ENCODE peak calls at places on chromosome 2, in four cellular contexts. One of them, this sample, is unnamed.

GRCh38 chr2:23637011-23637778 is 252.2 kb downstream of the KLHL29 start:
- DNase-seq in GM13976: no peak
- DNase-seq in fibroblast of the conjunctiva: no peak
- DNase-seq in activated T-cell treated with anti-CD3 and anti-CD28 coated beads for 4 hours: no peak
- DNase-seq in this sample: no peak

GRCh38 chr2:45922577-45922988 is 271.1 kb downstream of the PRKCE start:
- DNase-seq in GM13976: no peak
- DNase-seq in fibroblast of the conjunctiva: peak; percentile 53
- DNase-seq in activated T-cell treated with anti-CD3 and anti-CD28 coated beads for 4 hours: no peak
- DNase-seq in this sample: no peak

GRCh38 chr2:164690361-164690760 is 69.1 kb upstream of the GRB14 start:
- DNase-seq in GM13976: no peak
- DNase-seq in fibroblast of the conjunctiva: no peak
- DNase-seq in activated T-cell treated with anti-CD3 and anti-CD28 coated beads for 4 hours: no peak
- DNase-seq in this sample: no peak

GRCh38 chr2:222290691-222291484 is 7.9 kb downstream of the PAX3 start:
- DNase-seq in GM13976: no peak
- DNase-seq in fibroblast of the conjunctiva: no peak
- DNase-seq in activated T-cell treated with anti-CD3 and anti-CD28 coated beads for 4 hours: no peak
- DNase-seq in this sample: no peak

GRCh38 chr2:150495993-150496627 is 8.6 kb upstream of the RND3 start:
- DNase-seq in GM13976: no peak
- DNase-seq in fibroblast of the conjunctiva: peak; percentile 87
- DNase-seq in activated T-cell treated with anti-CD3 and anti-CD28 coated beads for 4 hours: no peak
- DNase-seq in this sample: no peak

GRCh38 chr2:238087211-238087610 is 12.9 kb upstream of the ESPNL start:
- DNase-seq in GM13976: no peak
- DNase-seq in fibroblast of the conjunctiva: no peak
- DNase-seq in activated T-cell treated with anti-CD3 and anti-CD28 coated beads for 4 hours: no peak
- DNase-seq in this sample: no peak

GRCh38 chr2:142682528-142682927 is 194.9 kb upstream of the KYNU start:
- DNase-seq in GM13976: peak; percentile 18
- DNase-seq in fibroblast of the conjunctiva: peak; percentile 5
- DNase-seq in activated T-cell treated with anti-CD3 and anti-CD28 coated beads for 4 hours: no peak
- DNase-seq in this sample: peak; percentile 3

GRCh38 chr2:29425866-29426265 is 310.7 kb downstream of the CLIP4 start:
- DNase-seq in GM13976: no peak
- DNase-seq in fibroblast of the conjunctiva: no peak
- DNase-seq in activated T-cell treated with anti-CD3 and anti-CD28 coated beads for 4 hours: no peak
- DNase-seq in this sample: no peak

GRCh38 chr2:224640694-224641093 is 55.5 kb upstream of the CUL3 start:
- DNase-seq in GM13976: no peak
- DNase-seq in fibroblast of the conjunctiva: no peak
- DNase-seq in activated T-cell treated with anti-CD3 and anti-CD28 coated beads for 4 hours: no peak
- DNase-seq in this sample: no peak

GRCh38 chr2:218010116-218010837 is 7.5 kb upstream of the TNS1 start:
- DNase-seq in GM13976: peak; percentile 83
- DNase-seq in fibroblast of the conjunctiva: no peak
- DNase-seq in activated T-cell treated with anti-CD3 and anti-CD28 coated beads for 4 hours: peak; percentile 11
- DNase-seq in this sample: no peak

GRCh38 chr2:15449542-15450236 is 111.4 kb downstream of the NBAS start:
- DNase-seq in GM13976: no peak
- DNase-seq in fibroblast of the conjunctiva: no peak
- DNase-seq in activated T-cell treated with anti-CD3 and anti-CD28 coated beads for 4 hours: no peak
- DNase-seq in this sample: no peak

GRCh38 chr2:915979-916378 is 34.7 kb upstream of the SNTG2 start:
- DNase-seq in GM13976: no peak
- DNase-seq in fibroblast of the conjunctiva: no peak
- DNase-seq in activated T-cell treated with anti-CD3 and anti-CD28 coated beads for 4 hours: no peak
- DNase-seq in this sample: no peak

GRCh38 chr2:113234721-113235346 is 43.9 kb downstream of the PAX8 start:
- DNase-seq in GM13976: no peak
- DNase-seq in fibroblast of the conjunctiva: no peak
- DNase-seq in activated T-cell treated with anti-CD3 and anti-CD28 coated beads for 4 hours: no peak
- DNase-seq in this sample: no peak

GRCh38 chr2:233848276-233848675 is 6.1 kb downstream of the HJURP start:
- DNase-seq in GM13976: peak; percentile 4
- DNase-seq in fibroblast of the conjunctiva: no peak
- DNase-seq in activated T-cell treated with anti-CD3 and anti-CD28 coated beads for 4 hours: no peak
- DNase-seq in this sample: no peak

GRCh38 chr2:6073260-6074141 is 381.3 kb downstream of the SOX11 start:
- DNase-seq in GM13976: no peak
- DNase-seq in fibroblast of the conjunctiva: peak; percentile 8
- DNase-seq in activated T-cell treated with anti-CD3 and anti-CD28 coated beads for 4 hours: no peak
- DNase-seq in this sample: no peak

GRCh38 chr2:170063456-170063855 is 114.5 kb upstream of the MYO3B start:
- DNase-seq in GM13976: no peak
- DNase-seq in fibroblast of the conjunctiva: no peak
- DNase-seq in activated T-cell treated with anti-CD3 and anti-CD28 coated beads for 4 hours: no peak
- DNase-seq in this sample: no peak

GRCh38 chr2:69959425-69959824 is 2.0 kb downstream of the ASPRV1 start:
- DNase-seq in GM13976: no peak
- DNase-seq in fibroblast of the conjunctiva: no peak
- DNase-seq in activated T-cell treated with anti-CD3 and anti-CD28 coated beads for 4 hours: no peak
- DNase-seq in this sample: no peak

GRCh38 chr2:191678437-191679110 is 638 bp downstream of the NABP1 start:
- DNase-seq in GM13976: peak; percentile 57
- DNase-seq in fibroblast of the conjunctiva: no peak
- DNase-seq in activated T-cell treated with anti-CD3 and anti-CD28 coated beads for 4 hours: peak; percentile 60
- DNase-seq in this sample: no peak

GRCh38 chr2:38509322-38509946 is 93.3 kb downstream of the HNRNPLL start:
- DNase-seq in GM13976: no peak
- DNase-seq in fibroblast of the conjunctiva: no peak
- DNase-seq in activated T-cell treated with anti-CD3 and anti-CD28 coated beads for 4 hours: no peak
- DNase-seq in this sample: no peak

GRCh38 chr2:128139624-128140023 is 48.6 kb downstream of the UGGT1 start:
- DNase-seq in GM13976: no peak
- DNase-seq in fibroblast of the conjunctiva: no peak
- DNase-seq in activated T-cell treated with anti-CD3 and anti-CD28 coated beads for 4 hours: no peak
- DNase-seq in this sample: no peak

GRCh38 chr2:31300309-31300708 is 66.4 kb downstream of the EHD3 start:
- DNase-seq in GM13976: no peak
- DNase-seq in fibroblast of the conjunctiva: no peak
- DNase-seq in activated T-cell treated with anti-CD3 and anti-CD28 coated beads for 4 hours: no peak
- DNase-seq in this sample: no peak

GRCh38 chr2:142045641-142046040 is 85.2 kb downstream of the LRP1B start:
- DNase-seq in GM13976: no peak
- DNase-seq in fibroblast of the conjunctiva: no peak
- DNase-seq in activated T-cell treated with anti-CD3 and anti-CD28 coated beads for 4 hours: no peak
- DNase-seq in this sample: no peak

GRCh38 chr2:54088191-54088634 is 27.2 kb upstream of the ACYP2 start:
- DNase-seq in GM13976: no peak
- DNase-seq in fibroblast of the conjunctiva: no peak
- DNase-seq in activated T-cell treated with anti-CD3 and anti-CD28 coated beads for 4 hours: no peak
- DNase-seq in this sample: no peak

GRCh38 chr2:217918220-217919024 is 84.4 kb downstream of the TNS1 start:
- DNase-seq in GM13976: no peak
- DNase-seq in fibroblast of the conjunctiva: no peak
- DNase-seq in activated T-cell treated with anti-CD3 and anti-CD28 coated beads for 4 hours: no peak
- DNase-seq in this sample: no peak

GRCh38 chr2:7097353-7097895 is 180.2 kb downstream of the RNF144A start:
- DNase-seq in GM13976: peak; percentile 84
- DNase-seq in fibroblast of the conjunctiva: peak; percentile 36
- DNase-seq in activated T-cell treated with anti-CD3 and anti-CD28 coated beads for 4 hours: peak; percentile 68
- DNase-seq in this sample: peak; percentile 8

GRCh38 chr2:219476605-219477578 is 21.8 kb upstream of the GMPPA start:
- DNase-seq in GM13976: no peak
- DNase-seq in fibroblast of the conjunctiva: no peak
- DNase-seq in activated T-cell treated with anti-CD3 and anti-CD28 coated beads for 4 hours: no peak
- DNase-seq in this sample: no peak

GRCh38 chr2:236360486-236360885 is 96.3 kb upstream of the ASB18 start:
- DNase-seq in GM13976: no peak
- DNase-seq in fibroblast of the conjunctiva: no peak
- DNase-seq in activated T-cell treated with anti-CD3 and anti-CD28 coated beads for 4 hours: no peak
- DNase-seq in this sample: no peak

GRCh38 chr2:102975996-102976636 is 214.3 kb downstream of the TMEM182 start:
- DNase-seq in GM13976: no peak
- DNase-seq in fibroblast of the conjunctiva: no peak
- DNase-seq in activated T-cell treated with anti-CD3 and anti-CD28 coated beads for 4 hours: no peak
- DNase-seq in this sample: no peak